ENCODE peak calls at places on chromosome 5, in four cellular contexts. H, C, W and E are unnamed samples.

GRCh38 chr5:134467231-134467630 is 55.5 kb upstream of the CDKN2AIPNL start:
- DNase-seq in H (no peak), C (no peak), W (no peak), E (no peak)

GRCh38 chr5:135993894-135994514 is 34.8 kb upstream of the TGFBI start:
- DNase-seq in H (no peak), C (no peak), W (peak), E (no peak)

GRCh38 chr5:34062419-34062818 is 19.4 kb upstream of the C1QTNF3 start:
- DNase-seq in H (no peak), C (no peak), W (no peak), E (no peak)

GRCh38 chr5:136249678-136250266 is 56.8 kb upstream of the SMIM32 start:
- DNase-seq in H (peak), C (no peak), W (peak), E (no peak)

GRCh38 chr5:111697215-111697614 is 59.8 kb downstream of the NREP start:
- DNase-seq in H (peak), C (no peak), W (no peak), E (no peak)

GRCh38 chr5:99104538-99105132 is 175.8 kb upstream of the CHD1 start:
- DNase-seq in H (peak), C (no peak), W (peak), E (no peak)

GRCh38 chr5:111143910-111144309 is 51.8 kb downstream of the WDR36 start:
- DNase-seq in H (no peak), C (no peak), W (peak), E (no peak)

GRCh38 chr5:19547640-19548039 is 440.4 kb downstream of the CDH18 start:
- DNase-seq in H (peak), C (no peak), W (peak), E (no peak)

GRCh38 chr5:139968547-139969261 is 74.4 kb downstream of the NRG2 start:
- DNase-seq in H (peak), C (peak), W (peak), E (peak)

GRCh38 chr5:82167372-82167771 is 110.8 kb downstream of the RPS23 start:
- DNase-seq in H (no peak), C (no peak), W (no peak), E (no peak)

GRCh38 chr5:166724284-166724683 is 1567.2 kb upstream of the WWC1 start:
- DNase-seq in H (no peak), C (no peak), W (no peak), E (no peak)

GRCh38 chr5:180138214-180138975 is 66.8 kb upstream of the RNF130 start:
- DNase-seq in H (no peak), C (no peak), W (no peak), E (no peak)

GRCh38 chr5:141814064-141814982 is 63.9 kb downstream of the PCDH1 start:
- DNase-seq in H (no peak), C (peak), W (no peak), E (no peak)